ENCODE peak calls at places on chromosomes 13 and 19, in ten cellular contexts. H is brain microvascular endothelial cell, J is suprapubic skin, I is endothelial cell, E is IMR-90, S is colonic mucosa, K is nephron progenitor cell, W is HepG2, Y is glutamatergic neuron, A is foreskin fibroblast. G is an unnamed sample.

GRCh38 chr19:54792814-54793213 is 10.6 kb upstream of the KIR2DL4 start:
- DNase-seq in W (no peak), K (no peak), J (no peak), I (no peak), S (no peak), A (no peak), H (no peak), Y (no peak), E (no peak), G (peak)

GRCh38 chr19:36140289-36141038 is 598 bp downstream of the CAPNS1 start:
- DNase-seq in E (peak), J (peak), W (peak), K (peak), Y (peak), A (peak), S (peak), I (peak), H (peak), G (peak)

GRCh38 chr13:54379461-54379860 is 1350.8 kb downstream of the OLFM4 start:
- DNase-seq in I (no peak), K (no peak), S (no peak), E (no peak), W (no peak), J (no peak), H (no peak), A (no peak), Y (no peak), G (no peak)

GRCh38 chr13:49681837-49682236 is 9.4 kb downstream of the EBPL start:
- DNase-seq in H (peak), W (no peak), I (no peak), Y (peak), E (peak), A (no peak), S (no peak), J (no peak), K (no peak), G (no peak)

GRCh38 chr13:50693755-50694154 is 149.7 kb downstream of the DLEU7 start:
- DNase-seq in S (no peak), K (peak), J (no peak), Y (no peak), I (no peak), H (peak), A (peak), E (no peak), W (no peak), G (no peak)

GRCh38 chr13:50616101-50616500 is 227.4 kb downstream of the DLEU7 start:
- DNase-seq in W (no peak), I (no peak), K (no peak), J (no peak), A (peak), H (peak), Y (no peak), E (peak), S (no peak), G (no peak)

GRCh38 chr13:88754141-88754540 is 1083.0 kb downstream of the SLITRK5 start:
- DNase-seq in S (no peak), A (no peak), E (no peak), J (no peak), Y (no peak), I (no peak), W (no peak), K (no peak), H (no peak), G (no peak)

GRCh38 chr13:71831716-71832115 is 35.3 kb downstream of the DACH1 start:
- DNase-seq in I (no peak), Y (no peak), S (no peak), A (no peak), J (no peak), W (no peak), H (peak), K (peak), E (no peak), G (no peak)

GRCh38 chr13:30806784-30807183 is 71.4 kb downstream of the ALOX5AP start:
- DNase-seq in I (no peak), E (peak), W (no peak), J (no peak), A (peak), H (peak), K (no peak), S (no peak), Y (no peak), G (no peak)

GRCh38 chr19:30070198-30070969 is 128.3 kb downstream of the URI1 start:
- DNase-seq in W (no peak), K (no peak), E (no peak), Y (peak), A (no peak), I (no peak), S (no peak), J (peak), H (no peak), G (no peak)

GRCh38 chr19:49391581-49392399 is 3.7 kb downstream of the KASH5 start:
- DNase-seq in Y (peak), J (peak), K (peak), S (peak), A (peak), E (peak), H (peak), I (peak), W (peak), G (peak)

GRCh38 chr13:90746230-90746629 is 601.3 kb upstream of the MIR17HG start:
- DNase-seq in K (no peak), A (no peak), J (no peak), E (no peak), H (no peak), S (no peak), I (no peak), Y (no peak), W (no peak), G (no peak)

GRCh38 chr19:36008336-36008978 is at the start of gene SYNE4:
- DNase-seq in E (no peak), H (no peak), K (peak), A (no peak), Y (no peak), W (peak), J (no peak), S (peak), I (no peak), G (no peak)

GRCh38 chr19:49512970-49513745 is 697 bp downstream of the FCGRT start:
- DNase-seq in I (peak), E (no peak), K (peak), S (peak), H (no peak), J (no peak), A (peak), Y (peak), W (peak), G (peak)

GRCh38 chr19:18279516-18280246 is 1.7 kb downstream of the JUND start:
- DNase-seq in A (peak), E (peak), W (peak), S (peak), J (peak), I (peak), K (peak), Y (peak), H (peak), G (peak)

GRCh38 chr19:4365341-4365740 is 22.0 kb downstream of the MPND start:
- DNase-seq in K (no peak), J (peak), H (no peak), A (no peak), W (no peak), S (peak), Y (no peak), E (no peak), I (no peak), G (no peak)

GRCh38 chr13:28739376-28739775 is 20.6 kb upstream of the SLC46A3 start:
- DNase-seq in Y (no peak), S (no peak), J (no peak), W (no peak), A (no peak), E (no peak), I (no peak), K (no peak), H (no peak), G (no peak)

GRCh38 chr13:98843482-98843877 is 91.0 kb upstream of the SLC15A1 start:
- DNase-seq in K (no peak), E (no peak), I (no peak), W (no peak), J (no peak), H (no peak), S (no peak), Y (no peak), A (no peak), G (no peak)

GRCh38 chr19:30150626-30151025 is 208.6 kb downstream of the URI1 start:
- DNase-seq in S (no peak), W (no peak), I (no peak), J (no peak), Y (no peak), A (no peak), E (no peak), K (no peak), H (no peak), G (no peak)

GRCh38 chr13:47076536-47076935 is 179.7 kb upstream of the HTR2A start:
- DNase-seq in E (peak), K (no peak), S (no peak), W (no peak), H (no peak), Y (no peak), I (no peak), J (no peak), A (peak), G (no peak)

GRCh38 chr13:57286511-57287098 is 119.6 kb downstream of the PRR20E start:
- DNase-seq in J (no peak), I (no peak), E (no peak), Y (no peak), A (no peak), H (no peak), W (no peak), S (no peak), K (no peak), G (no peak)

GRCh38 chr13:74243637-74244526 is 109.7 kb upstream of the KLF12 start:
- DNase-seq in E (peak), W (no peak), Y (no peak), J (no peak), I (no peak), S (no peak), H (peak), A (peak), K (no peak), G (no peak)

GRCh38 chr13:112187527-112188297 is 120.8 kb downstream of the SOX1 start:
- DNase-seq in W (no peak), I (no peak), Y (no peak), J (no peak), H (no peak), K (no peak), E (no peak), S (no peak), A (no peak), G (no peak)

GRCh38 chr19:50155520-50156109 is 7.5 kb downstream of the IZUMO2 start:
- DNase-seq in A (no peak), Y (no peak), E (no peak), I (no peak), S (no peak), H (no peak), J (no peak), W (no peak), K (no peak), G (no peak)

GRCh38 chr13:99604636-99605035 is 103.4 kb downstream of the TM9SF2 start:
- DNase-seq in Y (no peak), K (no peak), H (no peak), W (no peak), J (no peak), E (no peak), S (no peak), A (no peak), I (no peak), G (no peak)

GRCh38 chr13:104823709-104824108 is 1711.8 kb downstream of the EFNB2 start:
- DNase-seq in W (no peak), K (no peak), Y (no peak), E (no peak), A (no peak), S (no peak), J (no peak), H (no peak), I (no peak), G (no peak)

GRCh38 chr19:10003271-10003670 is 7.0 kb downstream of the COL5A3 start:
- DNase-seq in W (no peak), H (no peak), I (no peak), S (no peak), Y (no peak), K (no peak), E (no peak), J (no peak), A (no peak), G (no peak)

GRCh38 chr19:42313096-42313839 is at the start of gene TMEM145:
- DNase-seq in Y (peak), J (no peak), W (no peak), S (no peak), E (peak), K (peak), A (peak), I (peak), H (no peak), G (peak)

GRCh38 chr19:41226053-41226873 is 7.2 kb downstream of the AXL start:
- DNase-seq in A (peak), K (peak), S (peak), J (peak), W (peak), H (peak), I (peak), Y (peak), E (peak), G (peak)
- TF ChIP-seq CTCF in A (no peak), K (no peak), S (no peak), J (no peak), W (no peak), H (no peak), I (no peak), Y (no peak), E (no peak), G (no peak)

GRCh38 chr19:47608908-47609879 is at the start of gene BICRA:
- DNase-seq in H (no peak), E (peak), I (peak), Y (peak), S (peak), K (peak), W (peak), A (peak), J (peak), G (peak)

GRCh38 chr19:47607564-47608073 is 1.3 kb upstream of the BICRA start:
- DNase-seq in Y (no peak), S (no peak), A (no peak), H (no peak), K (no peak), J (no peak), I (no peak), W (no peak), E (no peak), G (no peak)

GRCh38 chr19:47609885-47610545 is 1.1 kb downstream of the BICRA start:
- DNase-seq in A (peak), J (no peak), W (peak), H (no peak), Y (peak), K (peak), E (peak), I (peak), S (peak), G (peak)

GRCh38 chr19:47610546-47610894 is 1.6 kb downstream of the BICRA start:
- DNase-seq in I (no peak), A (no peak), S (no peak), K (no peak), Y (no peak), W (no peak), E (no peak), J (no peak), H (no peak), G (no peak)

GRCh38 chr19:47608074-47608907 is 643 bp upstream of the BICRA start:
- DNase-seq in S (peak), K (peak), I (peak), Y (peak), A (peak), J (peak), W (peak), E (peak), H (peak), G (peak)
- TF ChIP-seq CTCF in S (peak), K (no peak), I (no peak), Y (no peak), A (peak), J (peak), W (no peak), E (peak), H (peak), G (no peak)

DNA sequence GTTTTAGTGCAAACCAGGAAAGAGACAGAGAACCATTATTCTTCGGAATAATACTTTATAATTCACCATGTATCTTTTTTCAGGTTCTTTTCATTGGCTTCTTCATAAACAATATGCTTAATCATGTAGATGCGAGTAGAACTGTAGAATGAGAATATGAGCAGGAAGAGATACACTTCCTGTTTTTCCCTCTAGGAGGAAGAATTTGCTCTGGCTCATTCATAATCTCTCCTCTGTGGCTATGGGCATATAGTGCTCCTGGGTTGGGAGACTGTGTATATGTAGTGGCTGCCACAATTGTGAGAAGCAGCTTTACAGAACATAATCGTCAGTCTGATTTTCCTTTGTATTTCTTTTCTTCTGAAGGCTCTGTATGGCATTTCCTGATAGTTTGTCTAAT is 2.8 kb upstream of the DCLK1 start:
- DNase-seq in Y (no peak), J (no peak), A (no peak), K (no peak), S (no peak), W (no peak), E (no peak), H (no peak), I (no peak), G (no peak)
- TF ChIP-seq CTCF in Y (no peak), J (no peak), A (no peak), K (no peak), S (no peak), W (no peak), E (no peak), H (no peak), I (no peak), G (no peak)

GRCh38 chr19:38952395-38953165 is 21.8 kb downstream of the MRPS12 start:
- DNase-seq in W (peak), H (no peak), Y (peak), A (peak), E (peak), S (peak), K (peak), J (no peak), I (peak), G (peak)
- TF ChIP-seq CTCF in W (peak), H (peak), Y (peak), A (no peak), E (peak), S (no peak), K (peak), J (no peak), I (peak), G (no peak)

G was measured in GM20000.